ENCODE peak calls at places on chromosomes 6 and 20, in four cellular contexts. One of them, this sample, is unnamed.

GRCh38 chr20:31693987-31694661 is 28.5 kb downstream of the BCL2L1 start:
- DNase-seq in H1: no peak
- DNase-seq in neuronal stem cell: no peak
- DNase-seq in IMR-90: no peak
- DNase-seq in this sample: no peak

GRCh38 chr6:131749023-131749422 is 38.2 kb upstream of the CTAGE9 start:
- DNase-seq in neuronal stem cell: no peak
- DNase-seq in IMR-90: no peak
- DNase-seq in H1: no peak
- DNase-seq in this sample: no peak

GRCh38 chr6:146595981-146596731 is 2.6 kb upstream of the ADGB start:
- DNase-seq in neuronal stem cell: no peak
- DNase-seq in IMR-90: no peak
- DNase-seq in H1: no peak
- DNase-seq in this sample: no peak

GRCh38 chr6:44960898-44961297 is 367.2 kb upstream of the RUNX2 start:
- DNase-seq in H1: no peak
- DNase-seq in IMR-90: peak; percentile 49
- DNase-seq in neuronal stem cell: no peak
- DNase-seq in this sample: peak; percentile 29

GRCh38 chr20:62726716-62727583 is 18.3 kb downstream of the NTSR1 start:
- DNase-seq in IMR-90: no peak
- DNase-seq in H1: no peak
- DNase-seq in neuronal stem cell: no peak
- DNase-seq in this sample: no peak

GRCh38 chr6:125332664-125333063 is 30.9 kb upstream of the HDDC2 start:
- DNase-seq in neuronal stem cell: no peak
- DNase-seq in H1: no peak
- DNase-seq in IMR-90: no peak
- DNase-seq in this sample: no peak

GRCh38 chr20:11849976-11850670 is 67.6 kb upstream of the BTBD3 start:
- DNase-seq in IMR-90: peak; percentile 45
- DNase-seq in neuronal stem cell: no peak
- DNase-seq in H1: no peak
- DNase-seq in this sample: peak; percentile 30

GRCh38 chr6:30744054-30744805 is at the start of gene IER3:
- DNase-seq in neuronal stem cell: peak; percentile 70
- DNase-seq in IMR-90: peak; percentile 95
- DNase-seq in H1: no peak
- DNase-seq in this sample: peak; percentile 96

GRCh38 chr6:10431423-10432164 is 16.7 kb upstream of the TFAP2A start:
- DNase-seq in IMR-90: no peak
- DNase-seq in neuronal stem cell: no peak
- DNase-seq in H1: no peak
- DNase-seq in this sample: no peak

GRCh38 chr6:1136415-1136774 is 175.5 kb upstream of the FOXQ1 start:
- DNase-seq in neuronal stem cell: no peak
- DNase-seq in H1: no peak
- DNase-seq in IMR-90: peak; percentile 86
- DNase-seq in this sample: no peak

GRCh38 chr20:9397928-9398327 is 116.5 kb upstream of the LAMP5 start:
- DNase-seq in neuronal stem cell: no peak
- DNase-seq in IMR-90: no peak
- DNase-seq in H1: no peak
- DNase-seq in this sample: no peak

GRCh38 chr6:144244688-144245087 is 40.4 kb upstream of the UTRN start:
- DNase-seq in H1: no peak
- DNase-seq in neuronal stem cell: no peak
- DNase-seq in IMR-90: no peak
- DNase-seq in this sample: no peak

GRCh38 chr6:107132330-107132954 is 17.1 kb upstream of the BEND3 start:
- DNase-seq in IMR-90: no peak
- DNase-seq in H1: no peak
- DNase-seq in neuronal stem cell: no peak
- DNase-seq in this sample: peak; percentile 33

GRCh38 chr6:150634641-150635292 is 35.1 kb downstream of the PLEKHG1 start:
- DNase-seq in IMR-90: no peak
- DNase-seq in neuronal stem cell: no peak
- DNase-seq in H1: no peak
- DNase-seq in this sample: no peak

GRCh38 chr6:16591681-16592549 is 169.3 kb downstream of the ATXN1 start:
- DNase-seq in IMR-90: no peak
- DNase-seq in neuronal stem cell: no peak
- DNase-seq in H1: no peak
- DNase-seq in this sample: no peak

GRCh38 chr6:159463440-159463839 is 229.6 kb downstream of the SOD2 start:
- DNase-seq in H1: no peak
- DNase-seq in IMR-90: peak; percentile 10
- DNase-seq in neuronal stem cell: no peak
- DNase-seq in this sample: no peak

GRCh38 chr6:2037230-2037926 is 208.0 kb downstream of the GMDS start:
- DNase-seq in neuronal stem cell: no peak
- DNase-seq in IMR-90: peak; percentile 28
- DNase-seq in H1: no peak
- DNase-seq in this sample: no peak

GRCh38 chr6:31785475-31785874 is 8.3 kb upstream of the VWA7 start:
- DNase-seq in IMR-90: no peak
- DNase-seq in H1: no peak
- DNase-seq in neuronal stem cell: no peak
- DNase-seq in this sample: no peak

GRCh38 chr6:85674604-85675003 is 31.9 kb upstream of the SYNCRIP start:
- DNase-seq in H1: no peak
- DNase-seq in IMR-90: no peak
- DNase-seq in neuronal stem cell: no peak
- DNase-seq in this sample: no peak

GRCh38 chr20:19688031-19688806 is 69.8 kb upstream of the RIN2 start:
- DNase-seq in neuronal stem cell: no peak
- DNase-seq in H1: peak; percentile 34
- DNase-seq in IMR-90: peak; percentile 92
- DNase-seq in this sample: peak; percentile 87

DNA sequence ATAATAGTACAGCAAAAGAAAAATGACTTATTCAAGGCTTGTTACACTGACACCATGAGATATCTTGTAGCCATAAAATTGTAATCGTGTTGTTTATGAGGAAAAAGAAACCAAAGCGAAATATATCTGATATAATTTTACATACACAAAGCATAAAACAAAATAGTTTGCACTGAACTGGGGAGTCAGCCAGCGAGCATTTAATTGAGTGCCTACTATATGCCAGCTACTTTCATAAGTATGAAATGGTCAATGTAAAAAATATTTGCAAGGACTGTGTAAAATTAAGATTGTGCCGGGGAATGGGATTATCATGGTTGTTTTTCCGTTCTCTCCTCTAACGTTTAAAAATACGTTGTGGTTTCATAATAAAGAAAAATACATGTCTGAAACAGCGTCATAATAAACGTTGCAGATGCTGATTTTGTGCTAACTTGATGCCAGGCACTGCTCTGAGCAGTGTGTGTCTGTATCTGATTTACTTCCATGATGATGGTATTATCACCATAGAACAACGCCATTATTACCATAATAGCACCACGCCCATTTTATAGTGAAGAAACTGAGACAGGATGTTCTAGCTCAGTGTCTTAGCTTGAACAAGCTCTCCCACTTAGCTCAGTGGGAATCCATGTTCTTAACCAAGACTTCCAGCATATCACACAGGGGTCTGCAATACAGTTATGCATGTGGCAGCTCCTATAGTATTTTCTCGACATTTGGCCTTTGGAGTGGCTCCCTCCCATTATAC is 144.6 kb downstream of the BCAS1 start:
- DNase-seq in neuronal stem cell: no peak
- DNase-seq in IMR-90: no peak
- DNase-seq in H1: no peak
- DNase-seq in this sample: no peak
- H3K14ac ChIP-seq in neuronal stem cell: no peak overlapping the region
- H3K14ac ChIP-seq in IMR-90: peak overlapping the region; percentile 71
- H3K14ac ChIP-seq in H1: no peak overlapping the region
- H3K14ac ChIP-seq in this sample: no peak overlapping the region

GRCh38 chr6:80289727-80290126 is 183.3 kb downstream of the BCKDHB start:
- DNase-seq in IMR-90: no peak
- DNase-seq in H1: no peak
- DNase-seq in neuronal stem cell: no peak
- DNase-seq in this sample: no peak

GRCh38 chr6:80282913-80283554 is 176.6 kb downstream of the BCKDHB start:
- DNase-seq in neuronal stem cell: no peak
- DNase-seq in IMR-90: no peak
- DNase-seq in H1: no peak
- DNase-seq in this sample: no peak

GRCh38 chr6:80287607-80288006 is 181.1 kb downstream of the BCKDHB start:
- DNase-seq in IMR-90: no peak
- DNase-seq in neuronal stem cell: no peak
- DNase-seq in H1: no peak
- DNase-seq in this sample: no peak

DNA sequence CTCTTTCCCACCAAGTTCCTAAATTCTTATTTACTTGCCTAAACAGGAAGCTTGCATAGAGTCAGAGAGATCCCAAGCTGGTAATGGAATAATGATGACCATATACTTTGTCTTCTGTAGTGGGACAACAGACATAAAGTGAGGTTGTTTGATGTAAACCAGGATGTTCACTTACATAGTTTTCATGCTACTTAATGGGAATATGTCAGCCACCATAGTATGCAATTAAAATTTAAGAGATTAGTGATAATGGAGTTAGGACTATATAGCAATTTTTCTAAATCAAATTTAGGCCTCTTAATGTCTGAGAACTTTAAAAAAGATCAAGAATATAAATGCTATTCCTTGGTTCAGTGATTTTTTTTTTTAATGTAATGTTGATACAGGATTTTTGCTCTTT is 180.6 kb downstream of the BCKDHB start:
- DNase-seq in IMR-90: no peak
- DNase-seq in H1: no peak
- DNase-seq in neuronal stem cell: no peak
- DNase-seq in this sample: peak; percentile 23
- H3K4ac ChIP-seq in IMR-90: no peak overlapping the region
- H3K4ac ChIP-seq in H1: no peak overlapping the region
- H3K4ac ChIP-seq in neuronal stem cell: no peak overlapping the region
- H3K4ac ChIP-seq in this sample: no peak overlapping the region

GRCh38 chr20:57073402-57073801 is 193.0 kb downstream of the BMP7 start:
- DNase-seq in IMR-90: no peak
- DNase-seq in neuronal stem cell: no peak
- DNase-seq in H1: no peak
- DNase-seq in this sample: no peak

GRCh38 chr20:57072184-57072583 is 194.3 kb downstream of the BMP7 start:
- DNase-seq in IMR-90: no peak
- DNase-seq in H1: no peak
- DNase-seq in neuronal stem cell: no peak
- DNase-seq in this sample: no peak

GRCh38 chr20:57069442-57069841 is 197.0 kb downstream of the BMP7 start:
- DNase-seq in H1: no peak
- DNase-seq in neuronal stem cell: no peak
- DNase-seq in IMR-90: no peak
- DNase-seq in this sample: no peak

GRCh38 chr20:57070296-57070695 is 196.1 kb downstream of the BMP7 start:
- DNase-seq in neuronal stem cell: no peak
- DNase-seq in H1: no peak
- DNase-seq in IMR-90: no peak
- DNase-seq in this sample: no peak

DNA sequence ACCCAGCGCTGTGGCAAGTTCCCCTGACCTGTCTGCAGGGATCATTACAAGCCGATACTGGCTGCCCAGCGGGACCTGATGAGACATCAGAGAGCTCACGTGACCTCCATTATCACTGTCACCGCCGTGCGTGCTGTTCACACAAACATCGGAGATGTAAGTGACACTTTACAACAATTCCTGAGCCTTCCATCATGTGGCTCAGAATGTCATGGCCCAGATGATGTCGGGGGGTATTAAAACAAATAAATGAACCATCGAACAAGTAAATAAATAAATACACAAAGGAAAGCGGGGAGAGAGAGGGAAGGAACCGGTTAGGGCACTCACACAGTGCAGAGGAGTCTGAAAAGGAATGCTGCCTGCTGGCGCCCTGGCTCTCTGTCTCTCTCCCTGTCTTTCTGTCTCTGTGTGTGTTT is 195.1 kb downstream of the BMP7 start:
- DNase-seq in H1: no peak
- DNase-seq in IMR-90: no peak
- DNase-seq in neuronal stem cell: no peak
- DNase-seq in this sample: peak; percentile 50
- H3K14ac ChIP-seq in H1: no peak overlapping the region
- H3K14ac ChIP-seq in IMR-90: no peak overlapping the region
- H3K14ac ChIP-seq in neuronal stem cell: no peak overlapping the region
- H3K14ac ChIP-seq in this sample: no peak overlapping the region

DNA sequence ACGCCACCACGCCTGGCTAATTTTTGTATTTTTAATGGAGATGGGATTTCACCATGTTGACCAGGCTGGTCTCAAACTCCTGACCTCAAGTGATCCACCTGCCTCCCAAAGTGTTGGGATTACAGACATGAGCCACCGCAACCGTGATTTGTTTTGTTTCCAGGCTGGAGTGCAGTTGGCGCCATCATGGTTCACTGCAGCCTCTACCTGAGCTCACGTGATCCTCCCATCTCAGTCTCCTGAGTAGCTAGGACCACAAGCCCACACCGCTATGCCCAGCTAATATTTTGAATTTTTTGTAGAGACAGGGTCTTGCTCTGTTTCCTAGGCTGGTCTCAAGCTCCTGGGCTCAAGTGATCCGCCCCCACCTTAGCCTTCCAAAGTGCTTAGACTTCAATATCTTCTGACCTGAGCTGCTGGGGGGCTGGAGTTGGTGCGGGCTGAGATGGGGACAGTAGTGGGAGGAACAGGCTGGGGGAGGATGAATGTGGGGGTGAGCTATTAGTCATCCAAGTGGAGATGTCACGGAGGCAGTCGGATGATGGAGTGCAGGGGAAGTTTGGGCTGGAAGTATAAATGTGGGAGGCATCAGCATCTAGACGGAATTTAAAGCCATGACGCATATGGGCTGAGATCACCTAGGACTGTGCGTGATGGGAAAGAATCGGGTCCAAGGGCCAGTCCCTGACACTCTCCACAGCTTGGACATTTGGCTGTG is 23.1 kb upstream of the ZMYND8 start:
- DNase-seq in H1: no peak
- DNase-seq in neuronal stem cell: no peak
- DNase-seq in IMR-90: peak; percentile 97
- DNase-seq in this sample: peak; percentile 86
- H3K4ac ChIP-seq in H1: peak overlapping the region; percentile 32
- H3K4ac ChIP-seq in neuronal stem cell: no peak overlapping the region
- H3K4ac ChIP-seq in IMR-90: peak overlapping the region; percentile 80
- H3K4ac ChIP-seq in this sample: no peak overlapping the region

DNA sequence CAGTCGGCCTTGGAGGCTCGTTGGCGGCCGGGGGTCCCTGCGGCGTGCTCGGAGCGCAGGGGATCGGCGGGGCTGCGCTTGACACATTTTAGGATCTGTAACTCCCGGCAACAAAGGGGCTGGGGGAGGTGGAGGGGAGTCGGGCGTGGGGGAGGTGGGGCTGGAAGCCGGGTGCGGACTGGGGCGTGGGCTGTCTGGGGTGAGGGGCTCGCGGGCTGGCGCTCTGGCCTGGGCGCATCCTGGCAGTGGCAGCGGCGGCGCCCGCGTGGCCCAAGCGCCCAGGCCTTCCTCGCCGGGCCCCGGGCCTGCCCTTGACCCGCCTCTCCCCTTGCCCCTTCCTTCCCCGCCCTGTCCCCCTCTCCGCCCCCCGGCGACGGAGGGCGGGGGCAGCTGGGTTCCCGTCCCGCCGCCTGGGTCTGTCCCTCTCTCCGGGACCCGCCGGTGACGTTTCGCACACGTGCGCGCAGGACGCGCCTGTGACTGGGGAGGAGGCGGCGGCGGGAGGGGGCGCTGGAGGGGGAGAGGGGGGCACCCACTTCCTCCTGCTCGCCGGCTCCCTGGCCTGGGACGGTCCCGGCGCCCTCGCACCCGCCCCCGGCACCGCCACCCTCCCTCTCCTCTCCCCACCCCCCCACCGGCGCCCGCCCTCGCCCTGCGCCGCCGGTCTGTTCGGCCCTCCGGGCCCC is 1.5 kb downstream of the E2F3 start:
- DNase-seq in IMR-90: peak; percentile 74
- DNase-seq in neuronal stem cell: peak; percentile 80
- DNase-seq in H1: peak; percentile 64
- DNase-seq in this sample: peak; percentile 93
- H3K14ac ChIP-seq in IMR-90: peak overlapping the region; percentile 98
- H3K14ac ChIP-seq in neuronal stem cell: no peak overlapping the region
- H3K14ac ChIP-seq in H1: no peak overlapping the region
- H3K14ac ChIP-seq in this sample: no peak overlapping the region